ENCODE peak calls at places on chromosome 5, in nine cellular contexts. One of them, this sample, is unnamed.
A peak's percentile ranks its signal among the peaks of the same experiment; 100 is the strongest.

GRCh38 chr5:961711-962240 is 46.8 kb upstream of the NKD2 start:
- DNase-seq in breast epithelium: peak; percentile 13
- DNase-seq in AG04450: no peak
- DNase-seq in fibroblast of pulmonary artery: no peak
- DNase-seq in AG09309: no peak
- DNase-seq in right lobe of liver: no peak
- DNase-seq in fibroblast of lung: no peak
- DNase-seq in esophagus muscularis mucosa: no peak
- DNase-seq in left ventricle myocardium inferior: no peak
- DNase-seq in this sample: peak; percentile 52

GRCh38 chr5:33806736-33807442 is 84.9 kb downstream of the ADAMTS12 start:
- DNase-seq in esophagus muscularis mucosa: peak; percentile 89
- DNase-seq in breast epithelium: no peak
- DNase-seq in fibroblast of pulmonary artery: peak; percentile 83
- DNase-seq in left ventricle myocardium inferior: no peak
- DNase-seq in right lobe of liver: no peak
- DNase-seq in fibroblast of lung: peak; percentile 84
- DNase-seq in AG09309: peak; percentile 49
- DNase-seq in AG04450: no peak
- DNase-seq in this sample: no peak

GRCh38 chr5:168481330-168481788 is 4.9 kb upstream of the RARS1 start:
- DNase-seq in AG09309: no peak
- DNase-seq in AG04450: no peak
- DNase-seq in left ventricle myocardium inferior: no peak
- DNase-seq in fibroblast of pulmonary artery: no peak
- DNase-seq in esophagus muscularis mucosa: peak; percentile 19
- DNase-seq in fibroblast of lung: no peak
- DNase-seq in right lobe of liver: no peak
- DNase-seq in breast epithelium: no peak
- DNase-seq in this sample: no peak

GRCh38 chr5:68924490-68925145 is 169.2 kb upstream of the SLC30A5 start:
- DNase-seq in AG09309: peak; percentile 78
- DNase-seq in left ventricle myocardium inferior: no peak
- DNase-seq in breast epithelium: peak; percentile 72
- DNase-seq in right lobe of liver: peak; percentile 57
- DNase-seq in esophagus muscularis mucosa: peak; percentile 60
- DNase-seq in fibroblast of pulmonary artery: peak; percentile 80
- DNase-seq in AG04450: no peak
- DNase-seq in fibroblast of lung: peak; percentile 89
- DNase-seq in this sample: no peak

GRCh38 chr5:53191766-53192165 is 82.2 kb upstream of the MOCS2 start:
- DNase-seq in breast epithelium: no peak
- DNase-seq in AG09309: no peak
- DNase-seq in left ventricle myocardium inferior: no peak
- DNase-seq in fibroblast of pulmonary artery: no peak
- DNase-seq in right lobe of liver: no peak
- DNase-seq in fibroblast of lung: peak; percentile 5
- DNase-seq in AG04450: no peak
- DNase-seq in esophagus muscularis mucosa: no peak
- DNase-seq in this sample: no peak

GRCh38 chr5:79971156-79971555 is 19.9 kb downstream of the MTX3 start:
- DNase-seq in fibroblast of pulmonary artery: peak; percentile 59
- DNase-seq in AG09309: peak; percentile 49
- DNase-seq in left ventricle myocardium inferior: no peak
- DNase-seq in breast epithelium: no peak
- DNase-seq in right lobe of liver: no peak
- DNase-seq in AG04450: no peak
- DNase-seq in fibroblast of lung: peak; percentile 80
- DNase-seq in esophagus muscularis mucosa: no peak
- DNase-seq in this sample: no peak

GRCh38 chr5:33049298-33049697 is 338.2 kb downstream of the NPR3 start:
- DNase-seq in fibroblast of pulmonary artery: no peak
- DNase-seq in left ventricle myocardium inferior: no peak
- DNase-seq in breast epithelium: no peak
- DNase-seq in right lobe of liver: no peak
- DNase-seq in AG04450: no peak
- DNase-seq in AG09309: no peak
- DNase-seq in fibroblast of lung: peak; percentile 40
- DNase-seq in esophagus muscularis mucosa: no peak
- DNase-seq in this sample: peak; percentile 71

GRCh38 chr5:28344803-28345433 is 1306.5 kb upstream of the CDH9 start:
- DNase-seq in esophagus muscularis mucosa: no peak
- DNase-seq in right lobe of liver: no peak
- DNase-seq in fibroblast of lung: peak; percentile 35
- DNase-seq in fibroblast of pulmonary artery: peak; percentile 62
- DNase-seq in AG04450: no peak
- DNase-seq in breast epithelium: no peak
- DNase-seq in AG09309: no peak
- DNase-seq in left ventricle myocardium inferior: no peak
- DNase-seq in this sample: no peak

GRCh38 chr5:136655429-136655828 is 290.1 kb upstream of the TRPC7 start:
- DNase-seq in breast epithelium: no peak
- DNase-seq in right lobe of liver: no peak
- DNase-seq in AG04450: no peak
- DNase-seq in fibroblast of pulmonary artery: no peak
- DNase-seq in left ventricle myocardium inferior: no peak
- DNase-seq in esophagus muscularis mucosa: no peak
- DNase-seq in fibroblast of lung: peak; percentile 79
- DNase-seq in AG09309: no peak
- DNase-seq in this sample: no peak

GRCh38 chr5:139635191-139635590 is 13.0 kb upstream of the CXXC5 start:
- DNase-seq in fibroblast of lung: no peak
- DNase-seq in AG09309: no peak
- DNase-seq in left ventricle myocardium inferior: no peak
- DNase-seq in right lobe of liver: no peak
- DNase-seq in esophagus muscularis mucosa: no peak
- DNase-seq in AG04450: no peak
- DNase-seq in breast epithelium: no peak
- DNase-seq in fibroblast of pulmonary artery: no peak
- DNase-seq in this sample: no peak

GRCh38 chr5:126656397-126657007 is 55.8 kb downstream of the PHAX start:
- DNase-seq in AG09309: peak; percentile 2
- DNase-seq in AG04450: peak; percentile 18
- DNase-seq in left ventricle myocardium inferior: no peak
- DNase-seq in breast epithelium: no peak
- DNase-seq in esophagus muscularis mucosa: no peak
- DNase-seq in fibroblast of lung: peak; percentile 36
- DNase-seq in fibroblast of pulmonary artery: peak; percentile 72
- DNase-seq in right lobe of liver: no peak
- DNase-seq in this sample: no peak

GRCh38 chr5:149961186-149961685 is 678 bp downstream of the SLC26A2 start:
- DNase-seq in right lobe of liver: no peak
- DNase-seq in fibroblast of pulmonary artery: no peak
- DNase-seq in AG09309: no peak
- DNase-seq in AG04450: no peak
- DNase-seq in esophagus muscularis mucosa: no peak
- DNase-seq in left ventricle myocardium inferior: no peak
- DNase-seq in fibroblast of lung: no peak
- DNase-seq in breast epithelium: no peak
- DNase-seq in this sample: no peak

GRCh38 chr5:99104538-99105132 is 175.8 kb upstream of the CHD1 start:
- DNase-seq in breast epithelium: no peak
- DNase-seq in AG04450: peak; percentile 2
- DNase-seq in left ventricle myocardium inferior: no peak
- DNase-seq in right lobe of liver: no peak
- DNase-seq in AG09309: no peak
- DNase-seq in fibroblast of lung: peak; percentile 31
- DNase-seq in esophagus muscularis mucosa: no peak
- DNase-seq in fibroblast of pulmonary artery: peak; percentile 57
- DNase-seq in this sample: no peak

GRCh38 chr5:141475625-141476131 is at the start of gene PCDHGC3:
- DNase-seq in left ventricle myocardium inferior: peak; percentile 92
- DNase-seq in fibroblast of lung: peak; percentile 95
- DNase-seq in right lobe of liver: peak; percentile 90
- DNase-seq in esophagus muscularis mucosa: peak; percentile 97
- DNase-seq in AG09309: peak; percentile 87
- DNase-seq in breast epithelium: peak; percentile 93
- DNase-seq in AG04450: peak; percentile 90
- DNase-seq in fibroblast of pulmonary artery: peak; percentile 97
- DNase-seq in this sample: peak; percentile 95

GRCh38 chr5:54764102-54764501 is 221.3 kb downstream of the ESM1 start:
- DNase-seq in fibroblast of pulmonary artery: no peak
- DNase-seq in esophagus muscularis mucosa: peak; percentile 83
- DNase-seq in AG04450: no peak
- DNase-seq in left ventricle myocardium inferior: no peak
- DNase-seq in fibroblast of lung: no peak
- DNase-seq in right lobe of liver: no peak
- DNase-seq in AG09309: no peak
- DNase-seq in breast epithelium: no peak
- DNase-seq in this sample: no peak

GRCh38 chr5:101288633-101289032 is 385.6 kb upstream of the ST8SIA4 start:
- DNase-seq in fibroblast of pulmonary artery: no peak
- DNase-seq in breast epithelium: no peak
- DNase-seq in AG04450: no peak
- DNase-seq in left ventricle myocardium inferior: no peak
- DNase-seq in AG09309: no peak
- DNase-seq in esophagus muscularis mucosa: no peak
- DNase-seq in fibroblast of lung: no peak
- DNase-seq in right lobe of liver: no peak
- DNase-seq in this sample: no peak

GRCh38 chr5:60379907-60380306 is 320.1 kb downstream of the DEPDC1B start:
- DNase-seq in AG04450: no peak
- DNase-seq in right lobe of liver: no peak
- DNase-seq in breast epithelium: no peak
- DNase-seq in left ventricle myocardium inferior: no peak
- DNase-seq in fibroblast of pulmonary artery: no peak
- DNase-seq in esophagus muscularis mucosa: no peak
- DNase-seq in fibroblast of lung: no peak
- DNase-seq in AG09309: no peak
- DNase-seq in this sample: no peak

GRCh38 chr5:56987171-56987570 is 35.2 kb upstream of the MIER3 start:
- DNase-seq in fibroblast of pulmonary artery: no peak
- DNase-seq in right lobe of liver: no peak
- DNase-seq in AG04450: no peak
- DNase-seq in left ventricle myocardium inferior: no peak
- DNase-seq in breast epithelium: no peak
- DNase-seq in esophagus muscularis mucosa: no peak
- DNase-seq in fibroblast of lung: no peak
- DNase-seq in AG09309: no peak
- DNase-seq in this sample: no peak

GRCh38 chr5:150155258-150156032 is at the start of gene PDGFRB:
- DNase-seq in left ventricle myocardium inferior: peak; percentile 91
- DNase-seq in fibroblast of lung: peak; percentile 87
- DNase-seq in breast epithelium: peak; percentile 82
- DNase-seq in esophagus muscularis mucosa: peak; percentile 97
- DNase-seq in fibroblast of pulmonary artery: peak; percentile 93
- DNase-seq in AG09309: no peak
- DNase-seq in AG04450: peak; percentile 78
- DNase-seq in right lobe of liver: no peak
- DNase-seq in this sample: no peak

DNA sequence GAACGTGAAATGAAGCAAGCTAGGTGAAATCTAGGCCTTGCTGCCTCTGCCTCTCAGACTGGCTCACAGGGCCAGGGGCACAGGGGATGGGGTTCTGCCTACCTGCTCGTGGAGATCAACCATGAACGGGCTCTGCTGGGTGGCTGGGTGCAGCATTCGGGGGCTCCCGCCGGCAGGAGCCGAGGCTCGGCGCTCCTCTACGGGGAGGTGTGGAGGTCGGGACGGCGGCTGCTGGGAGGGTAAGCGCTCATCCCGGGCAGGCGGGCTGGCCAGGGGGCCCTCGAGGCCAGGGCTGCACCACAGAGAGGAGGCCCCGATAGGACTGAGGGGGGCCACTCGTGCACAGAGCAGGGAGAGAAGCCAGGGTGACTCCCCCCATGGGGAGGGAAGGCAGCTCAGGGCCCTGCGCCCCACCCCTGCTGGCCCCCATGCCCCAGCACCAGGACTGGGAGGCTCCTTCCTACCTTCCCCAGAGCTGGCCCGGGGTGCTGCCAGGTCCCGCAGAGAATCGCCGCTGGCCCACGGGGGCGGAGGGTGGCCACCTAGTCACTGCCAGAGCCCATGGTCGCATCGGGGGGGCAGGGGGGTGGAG is 5.2 kb downstream of the RNF44 start:
- DNase-seq in esophagus muscularis mucosa: no peak
- DNase-seq in breast epithelium: no peak
- DNase-seq in AG04450: no peak
- DNase-seq in AG09309: no peak
- DNase-seq in fibroblast of pulmonary artery: no peak
- DNase-seq in fibroblast of lung: no peak
- DNase-seq in right lobe of liver: no peak
- DNase-seq in left ventricle myocardium inferior: no peak
- DNase-seq in this sample: no peak
- H3K4me3 ChIP-seq in esophagus muscularis mucosa: no peak overlapping the region
- H3K4me3 ChIP-seq in breast epithelium: no peak overlapping the region
- H3K4me3 ChIP-seq in AG04450: no peak overlapping the region
- H3K4me3 ChIP-seq in AG09309: no peak overlapping the region
- H3K4me3 ChIP-seq in fibroblast of pulmonary artery: no peak overlapping the region
- H3K4me3 ChIP-seq in fibroblast of lung: no peak overlapping the region
- H3K4me3 ChIP-seq in right lobe of liver: no peak overlapping the region
- H3K4me3 ChIP-seq in left ventricle myocardium inferior: no peak overlapping the region
- H3K4me3 ChIP-seq in this sample: no peak overlapping the region

GRCh38 chr5:83522431-83522830 is 50.9 kb downstream of the VCAN start:
- DNase-seq in fibroblast of lung: no peak
- DNase-seq in right lobe of liver: no peak
- DNase-seq in breast epithelium: no peak
- DNase-seq in AG04450: no peak
- DNase-seq in fibroblast of pulmonary artery: no peak
- DNase-seq in AG09309: no peak
- DNase-seq in left ventricle myocardium inferior: no peak
- DNase-seq in esophagus muscularis mucosa: no peak
- DNase-seq in this sample: no peak
- H3K4me3 ChIP-seq in fibroblast of lung: no peak overlapping the region
- H3K4me3 ChIP-seq in right lobe of liver: no peak overlapping the region
- H3K4me3 ChIP-seq in breast epithelium: no peak overlapping the region
- H3K4me3 ChIP-seq in AG04450: no peak overlapping the region
- H3K4me3 ChIP-seq in fibroblast of pulmonary artery: no peak overlapping the region
- H3K4me3 ChIP-seq in AG09309: no peak overlapping the region
- H3K4me3 ChIP-seq in left ventricle myocardium inferior: no peak overlapping the region
- H3K4me3 ChIP-seq in esophagus muscularis mucosa: no peak overlapping the region
- H3K4me3 ChIP-seq in this sample: no peak overlapping the region

DNA sequence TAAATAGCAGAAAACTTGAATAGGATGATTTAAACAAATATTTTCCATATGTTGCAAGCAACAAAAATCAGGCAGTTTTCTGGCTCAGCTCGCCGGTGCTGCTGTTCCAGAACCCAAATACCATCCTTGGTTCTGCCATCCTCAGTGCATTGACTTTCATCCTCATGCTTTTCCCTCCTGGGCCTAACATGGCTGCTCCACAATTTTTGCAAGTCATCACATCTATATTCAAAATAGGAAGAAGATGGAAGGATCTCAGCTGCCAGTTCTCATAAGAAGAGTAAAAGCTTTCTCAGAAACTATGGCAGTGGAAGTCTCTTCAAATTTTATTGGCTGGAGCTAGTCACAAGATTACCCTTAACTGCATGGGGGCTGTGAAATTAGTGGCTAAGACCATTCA is 136.7 kb downstream of the STARD4 start:
- DNase-seq in esophagus muscularis mucosa: no peak
- DNase-seq in fibroblast of lung: no peak
- DNase-seq in fibroblast of pulmonary artery: no peak
- DNase-seq in left ventricle myocardium inferior: no peak
- DNase-seq in AG04450: no peak
- DNase-seq in breast epithelium: no peak
- DNase-seq in AG09309: no peak
- DNase-seq in right lobe of liver: no peak
- DNase-seq in this sample: no peak
- H3K4me3 ChIP-seq in esophagus muscularis mucosa: no peak overlapping the region
- H3K4me3 ChIP-seq in fibroblast of lung: no peak overlapping the region
- H3K4me3 ChIP-seq in fibroblast of pulmonary artery: no peak overlapping the region
- H3K4me3 ChIP-seq in left ventricle myocardium inferior: no peak overlapping the region
- H3K4me3 ChIP-seq in AG04450: no peak overlapping the region
- H3K4me3 ChIP-seq in breast epithelium: no peak overlapping the region
- H3K4me3 ChIP-seq in AG09309: no peak overlapping the region
- H3K4me3 ChIP-seq in right lobe of liver: no peak overlapping the region
- H3K4me3 ChIP-seq in this sample: no peak overlapping the region

GRCh38 chr5:172897691-172898512 is 61.3 kb upstream of the RPL26L1 start:
- DNase-seq in AG04450: peak; percentile 83
- DNase-seq in fibroblast of pulmonary artery: peak; percentile 80
- DNase-seq in fibroblast of lung: peak; percentile 99
- DNase-seq in right lobe of liver: no peak
- DNase-seq in esophagus muscularis mucosa: no peak
- DNase-seq in left ventricle myocardium inferior: no peak
- DNase-seq in AG09309: peak; percentile 90
- DNase-seq in breast epithelium: no peak
- DNase-seq in this sample: no peak
- H3K4me3 ChIP-seq in AG04450: no peak overlapping the region
- H3K4me3 ChIP-seq in fibroblast of pulmonary artery: no peak overlapping the region
- H3K4me3 ChIP-seq in fibroblast of lung: peak overlapping the region; percentile 8
- H3K4me3 ChIP-seq in right lobe of liver: peak overlapping the region; percentile 24
- H3K4me3 ChIP-seq in esophagus muscularis mucosa: peak overlapping the region; percentile 9
- H3K4me3 ChIP-seq in left ventricle myocardium inferior: peak overlapping the region; percentile 46
- H3K4me3 ChIP-seq in AG09309: no peak overlapping the region
- H3K4me3 ChIP-seq in breast epithelium: peak overlapping the region; percentile 7
- H3K4me3 ChIP-seq in this sample: no peak overlapping the region